ENCODE peak calls at places on chromosomes 6 and 20, in four cellular contexts. O is CD4-positive, alpha-beta memory T cell; H is A549; G is pancreas. I is an unnamed sample. For H3K4me1, the result is how much of the 10 kb centered on the place peaks cover.

GRCh38 chr20:62387219-62387913 is 463 bp downstream of the RPS21 start:
- DNase-seq in O (no peak), H (no peak), G (no peak), I (no peak)

GRCh38 chr6:31120151-31120915 is at the start of gene CDSN:
- DNase-seq in O (no peak), H (no peak), G (no peak), I (no peak)

GRCh38 chr6:37624121-37624520 is 73.6 kb downstream of the MDGA1 start:
- DNase-seq in O (no peak), H (peak), G (no peak), I (no peak)

GRCh38 chr6:170050591-170051041 is 240.3 kb downstream of the DLL1 start:
- DNase-seq in O (no peak), H (no peak), G (no peak), I (peak)

GRCh38 chr6:91273729-91274128 is 686.9 kb upstream of the MAP3K7 start:
- DNase-seq in O (no peak), H (no peak), G (no peak), I (no peak)

GRCh38 chr6:54586251-54586650 is 260.3 kb upstream of the FAM83B start:
- DNase-seq in O (no peak), H (no peak), G (no peak), I (no peak)

GRCh38 chr6:96194675-96195074 is 178.9 kb downstream of the FUT9 start:
- DNase-seq in O (no peak), H (no peak), G (no peak), I (no peak)

GRCh38 chr6:17015551-17016381 is 86.1 kb upstream of the STMND1 start:
- DNase-seq in O (peak), H (no peak), G (peak), I (peak)

GRCh38 chr6:88806728-88807127 is 156.7 kb downstream of the RNGTT start:
- DNase-seq in O (no peak), H (no peak), G (no peak), I (no peak)

GRCh38 chr6:108114861-108115597 is 40.5 kb upstream of the OSTM1 start:
- DNase-seq in O (no peak), H (peak), G (peak), I (peak)

GRCh38 chr6:137166247-137167098 is 7.0 kb downstream of the IL22RA2 start:
- DNase-seq in O (no peak), H (no peak), G (no peak), I (no peak)

GRCh38 chr6:36820700-36821580 is 18.3 kb downstream of the CPNE5 start:
- DNase-seq in O (no peak), H (no peak), G (no peak), I (no peak)

GRCh38 chr20:3296256-3297095 is 57.5 kb upstream of the SLC4A11 start:
- DNase-seq in O (no peak), H (no peak), G (no peak), I (no peak)

GRCh38 chr6:149060300-149060984 is 257.1 kb upstream of the TAB2 start:
- DNase-seq in O (peak), H (no peak), G (peak), I (peak)

GRCh38 chr6:18561006-18561750 is 174.0 kb downstream of the RNF144B start:
- DNase-seq in O (no peak), H (no peak), G (no peak), I (no peak)

GRCh38 chr20:15419856-15420255 is 1082.4 kb upstream of the FLRT3 start:
- DNase-seq in O (no peak), H (no peak), G (no peak), I (no peak)

GRCh38 chr6:32105433-32105832 is 3.7 kb downstream of the TNXB start:
- DNase-seq in O (no peak), H (no peak), G (no peak), I (no peak)

GRCh38 chr6:163354085-163354484 is 60.4 kb upstream of the QKI start:
- DNase-seq in O (no peak), H (no peak), G (no peak), I (no peak)

GRCh38 chr6:20367716-20368485 is 33.8 kb upstream of the E2F3 start:
- DNase-seq in O (no peak), H (no peak), G (no peak), I (no peak)

GRCh38 chr20:371755-372542 is 8.6 kb upstream of the TRIB3 start:
- DNase-seq in O (no peak), H (peak), G (peak), I (no peak)

GRCh38 chr20:21640556-21640955 is 64.9 kb upstream of the PAX1 start:
- DNase-seq in O (no peak), H (peak), G (no peak), I (no peak)

GRCh38 chr20:10611357-10611756 is 62.4 kb downstream of the JAG1 start:
- DNase-seq in O (no peak), H (peak), G (no peak), I (no peak)

GRCh38 chr6:113690255-113690956 is 166.7 kb upstream of the MARCKS start:
- DNase-seq in O (no peak), H (peak), G (no peak), I (no peak)

GRCh38 chr6:128168244-128168643 is 267.4 kb upstream of the THEMIS start:
- DNase-seq in O (no peak), H (no peak), G (no peak), I (no peak)

GRCh38 chr6:22556298-22556697 is 13.1 kb upstream of the HDGFL1 start:
- DNase-seq in O (no peak), H (no peak), G (no peak), I (no peak)

GRCh38 chr6:41935190-41935569 is 6.4 kb downstream of the CCND3 start:
- DNase-seq in O (no peak), H (no peak), G (no peak), I (no peak)

GRCh38 chr6:41936073-41936837 is 5.4 kb downstream of the CCND3 start:
- DNase-seq in O (peak), H (peak), G (peak), I (peak)

GRCh38 chr6:41934278-41935189 is 7.1 kb downstream of the CCND3 start:
- DNase-seq in O (no peak), H (peak), G (no peak), I (no peak)

GRCh38 chr6:41937472-41937871 is 4.1 kb downstream of the CCND3 start:
- DNase-seq in O (no peak), H (no peak), G (no peak), I (no peak)

DNA sequence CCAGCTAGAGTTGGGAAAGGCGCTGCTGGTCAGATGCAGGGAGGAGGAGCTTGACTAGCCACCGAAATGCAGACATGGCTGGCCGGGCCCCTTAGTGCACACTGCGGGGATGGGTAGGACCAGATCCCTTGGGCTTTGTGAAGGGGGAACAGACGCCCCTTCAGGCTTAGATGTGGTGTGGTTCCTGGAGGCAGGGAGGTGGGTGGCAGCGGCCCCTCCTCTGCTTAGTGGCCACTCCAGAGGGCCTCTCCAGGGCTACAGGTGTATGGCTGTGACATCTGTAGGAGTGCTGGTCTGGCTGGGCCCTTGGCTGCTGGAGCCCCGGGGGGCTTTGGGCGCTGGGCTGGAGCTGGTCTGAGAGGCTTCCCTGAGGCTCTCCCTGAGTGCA is 5.9 kb downstream of the CCND3 start:
- DNase-seq in O (no peak), H (no peak), G (peak), I (no peak)
- H3K4me1 ChIP-seq in O (half or more), H (half or more), G (under half), I (under half)

DNA sequence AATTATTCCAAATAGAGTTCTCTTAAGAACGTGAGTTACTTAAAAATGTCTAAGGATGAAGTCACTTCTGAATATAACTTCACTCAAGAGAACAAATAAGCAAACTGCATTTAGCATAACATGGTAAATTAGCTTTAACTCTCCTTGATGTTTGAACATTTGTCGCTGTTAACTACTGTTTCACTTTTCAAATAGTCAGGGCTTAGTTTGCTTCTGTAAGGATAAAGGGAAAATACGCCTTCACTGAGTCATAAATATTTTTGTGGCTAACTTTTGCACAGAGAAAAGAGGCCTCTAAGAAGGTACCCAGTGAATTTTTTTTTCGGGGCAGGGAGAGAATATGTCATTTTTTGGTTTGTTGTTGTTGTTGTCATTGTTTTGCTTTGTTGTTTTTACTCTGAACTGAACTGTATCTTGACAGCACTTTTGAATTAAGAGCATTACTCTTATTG is 8.1 kb downstream of the PTPN1 start:
- DNase-seq in O (no peak), H (no peak), G (no peak), I (no peak)
- H3K27ac ChIP-seq in O (peak), H (no peak), G (no peak), I (peak)

DNA sequence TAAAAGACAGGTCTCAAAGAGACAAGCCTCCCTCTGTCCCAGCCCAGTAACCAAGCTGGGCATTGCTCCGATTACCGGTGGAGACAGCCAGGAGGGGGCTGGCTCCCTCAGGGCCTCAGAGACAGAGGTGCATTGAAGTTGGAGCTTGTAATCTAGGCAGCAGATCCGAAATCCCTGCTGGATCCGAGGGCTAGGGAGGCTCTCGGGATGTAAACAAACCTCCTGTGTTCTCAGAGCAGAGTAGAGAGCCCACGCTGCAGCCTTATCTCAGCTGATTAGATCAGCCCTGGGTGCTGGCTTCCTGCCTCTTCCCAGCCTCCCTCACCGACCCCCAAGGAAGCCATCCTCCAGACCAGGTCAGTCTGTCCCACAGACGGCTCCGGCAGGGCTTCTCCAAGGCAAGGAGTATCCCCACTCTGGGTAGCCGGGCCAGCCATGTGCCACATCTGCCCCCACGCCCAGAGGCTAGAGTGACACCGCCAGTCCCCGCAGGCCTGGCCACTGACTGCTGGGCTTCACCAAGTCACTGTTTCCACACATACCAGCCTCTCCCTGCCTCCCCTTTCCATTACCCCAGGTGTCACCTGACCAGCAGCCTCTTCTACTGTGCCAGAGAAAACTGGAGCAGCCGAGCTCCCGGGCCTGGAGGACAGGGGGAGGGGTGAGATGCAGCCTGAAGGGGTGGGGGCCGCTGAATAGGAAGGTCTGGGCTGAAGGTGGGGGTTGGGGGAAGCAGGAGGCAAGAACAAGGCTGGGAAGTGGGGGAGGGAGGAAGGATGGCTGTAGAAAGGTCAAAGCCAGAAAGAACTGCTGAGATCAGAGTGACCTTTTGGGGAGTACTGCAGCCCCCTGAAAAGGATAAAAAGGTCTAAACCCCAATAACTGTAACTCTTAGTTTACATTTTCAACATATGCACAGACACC is 6.0 kb downstream of the SDC4 start:
- DNase-seq in O (no peak), H (no peak), G (peak), I (no peak)
- H3K4me1 ChIP-seq in O (under half), H (half or more), G (half or more), I (under half)

GRCh38 chr6:134706153-134706552 is 243.7 kb downstream of the ALDH8A1 start:
- DNase-seq in O (no peak), H (no peak), G (no peak), I (no peak)
- H3K27ac ChIP-seq in O (no peak), H (peak), G (no peak), I (no peak)

GRCh38 chr6:138972226-138972665 is 15.8 kb downstream of the REPS1 start:
- DNase-seq in O (no peak), H (no peak), G (no peak), I (no peak)

GRCh38 chr6:138973481-138974140 is 14.4 kb downstream of the REPS1 start:
- DNase-seq in O (no peak), H (peak), G (no peak), I (no peak)

GRCh38 chr6:138970159-138970558 is 17.9 kb downstream of the REPS1 start:
- DNase-seq in O (no peak), H (no peak), G (no peak), I (no peak)

GRCh38 chr6:138971601-138972000 is 16.5 kb downstream of the REPS1 start:
- DNase-seq in O (no peak), H (no peak), G (no peak), I (no peak)

DNA sequence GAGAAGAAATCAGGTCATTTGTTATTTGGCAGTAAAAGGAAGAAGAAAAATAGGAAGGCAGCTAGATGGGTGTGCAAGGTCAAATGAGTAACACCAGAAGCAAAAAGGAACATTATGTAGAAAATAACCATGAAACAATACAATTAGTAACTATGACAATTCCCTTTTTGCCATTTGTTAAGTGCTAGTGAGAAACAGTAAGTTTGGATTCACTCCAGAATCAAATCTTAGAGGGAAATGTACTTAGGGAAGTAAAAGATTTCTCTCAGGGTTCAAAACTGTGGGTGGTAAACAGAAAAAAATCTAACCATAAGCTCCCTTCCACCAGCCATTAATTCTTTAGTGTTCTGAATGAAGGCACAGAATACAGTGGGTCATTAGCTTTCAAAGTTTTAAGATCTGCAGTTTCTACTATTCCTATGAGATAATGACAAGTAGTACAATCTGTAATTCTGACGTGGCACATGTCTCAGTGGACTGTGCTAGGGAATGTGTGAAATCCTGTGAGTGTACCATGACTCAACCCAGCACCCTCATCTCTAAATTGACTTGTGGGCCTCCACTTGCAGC is 17.1 kb downstream of the REPS1 start:
- DNase-seq in O (no peak), H (peak), G (no peak), I (no peak)
- H3K4me1 ChIP-seq in O (half or more), H (under half), G (under half), I (under half)

GRCh38 chr20:64256282-64256947 is 867 bp downstream of the PCMTD2 start:
- DNase-seq in O (no peak), H (no peak), G (no peak), I (no peak)
- H3K27ac ChIP-seq in O (peak), H (peak), G (peak), I (no peak)